ENCODE peak calls at places on chromosomes 11 and 22, in four cellular contexts. W is CD8-positive, alpha-beta memory T cell; E is OCI-LY7; J is left lung. Q is an unnamed sample. For H3K36me3 and H3K4me1, the result is how much of the 10 kb centered on the place peaks cover.

GRCh38 chr22:19959587-19960490 is 18.2 kb upstream of the TXNRD2 start:
- DNase-seq in W (no peak), E (no peak), J (no peak), Q (peak)

GRCh38 chr11:119625206-119625988 is 103.6 kb downstream of the NECTIN1 start:
- DNase-seq in W (no peak), E (no peak), J (no peak), Q (no peak)

GRCh38 chr11:7072401-7073028 is 16.3 kb upstream of the RBMXL2 start:
- DNase-seq in W (no peak), E (no peak), J (no peak), Q (no peak)

GRCh38 chr11:111514216-111515031 is at the start of gene HOATZ:
- DNase-seq in W (no peak), E (no peak), J (no peak), Q (no peak)

GRCh38 chr11:19240420-19241259 is at the start of gene E2F8:
- DNase-seq in W (peak), E (peak), J (peak), Q (peak)

GRCh38 chr22:17910561-17911311 is 113.6 kb downstream of the MICAL3 start:
- DNase-seq in W (no peak), E (no peak), J (peak), Q (peak)

GRCh38 chr11:37597776-37598175 is 999.7 kb upstream of the RAG2 start:
- DNase-seq in W (no peak), E (no peak), J (no peak), Q (no peak)

GRCh38 chr22:19522190-19522880 is 1.9 kb downstream of the CLDN5 start:
- DNase-seq in W (no peak), E (no peak), J (no peak), Q (no peak)

GRCh38 chr11:80083561-80083960 is 642.7 kb upstream of the TENM4 start:
- DNase-seq in W (no peak), E (no peak), J (no peak), Q (no peak)

GRCh38 chr11:61541568-61541967 is 33.0 kb downstream of the LRRC10B start:
- DNase-seq in W (no peak), E (peak), J (no peak), Q (no peak)

GRCh38 chr11:116051494-116051893 is 547.3 kb upstream of the CADM1 start:
- DNase-seq in W (no peak), E (no peak), J (no peak), Q (no peak)

GRCh38 chr11:70405679-70406395 is 7.5 kb downstream of the CTTN start:
- DNase-seq in W (no peak), E (no peak), J (no peak), Q (no peak)

GRCh38 chr22:38607680-38608079 is 37.7 kb upstream of the DMC1 start:
- DNase-seq in W (no peak), E (no peak), J (no peak), Q (no peak)

GRCh38 chr22:37484115-37485005 is 1.8 kb downstream of the MFNG start:
- DNase-seq in W (peak), E (peak), J (peak), Q (peak)

GRCh38 chr11:131242616-131243015 is 127.8 kb upstream of the NTM start:
- DNase-seq in W (no peak), E (no peak), J (no peak), Q (no peak)

GRCh38 chr11:108536783-108537182 is 38.6 kb upstream of the POGLUT3 start:
- DNase-seq in W (no peak), E (no peak), J (no peak), Q (no peak)

GRCh38 chr11:30855383-30856006 is 269.3 kb upstream of the MPPED2 start:
- DNase-seq in W (no peak), E (peak), J (no peak), Q (no peak)

GRCh38 chr11:30852091-30852490 is 265.9 kb upstream of the MPPED2 start:
- DNase-seq in W (no peak), E (no peak), J (no peak), Q (no peak)

GRCh38 chr11:30852645-30853044 is 266.5 kb upstream of the MPPED2 start:
- DNase-seq in W (no peak), E (no peak), J (no peak), Q (no peak)

GRCh38 chr11:30853470-30853869 is 267.3 kb upstream of the MPPED2 start:
- DNase-seq in W (no peak), E (no peak), J (no peak), Q (no peak)
- H3K36me3 ChIP-seq in W (under half), E (under half), J (under half), Q (under half)

GRCh38 chr11:1570531-1570895 is 1.6 kb downstream of the DUSP8 start:
- DNase-seq in W (no peak), E (no peak), J (peak), Q (no peak)
- H3K27ac ChIP-seq in W (no peak), E (no peak), J (no peak), Q (no peak)

GRCh38 chr11:8311366-8311765 is 47.7 kb upstream of the LMO1 start:
- DNase-seq in W (no peak), E (no peak), J (peak), Q (no peak)

GRCh38 chr11:8315463-8315862 is 51.8 kb upstream of the LMO1 start:
- DNase-seq in W (no peak), E (no peak), J (peak), Q (no peak)

GRCh38 chr11:8312966-8313365 is 49.3 kb upstream of the LMO1 start:
- DNase-seq in W (no peak), E (no peak), J (peak), Q (peak)

GRCh38 chr11:8310743-8311298 is 47.1 kb upstream of the LMO1 start:
- DNase-seq in W (no peak), E (no peak), J (peak), Q (peak)

DNA sequence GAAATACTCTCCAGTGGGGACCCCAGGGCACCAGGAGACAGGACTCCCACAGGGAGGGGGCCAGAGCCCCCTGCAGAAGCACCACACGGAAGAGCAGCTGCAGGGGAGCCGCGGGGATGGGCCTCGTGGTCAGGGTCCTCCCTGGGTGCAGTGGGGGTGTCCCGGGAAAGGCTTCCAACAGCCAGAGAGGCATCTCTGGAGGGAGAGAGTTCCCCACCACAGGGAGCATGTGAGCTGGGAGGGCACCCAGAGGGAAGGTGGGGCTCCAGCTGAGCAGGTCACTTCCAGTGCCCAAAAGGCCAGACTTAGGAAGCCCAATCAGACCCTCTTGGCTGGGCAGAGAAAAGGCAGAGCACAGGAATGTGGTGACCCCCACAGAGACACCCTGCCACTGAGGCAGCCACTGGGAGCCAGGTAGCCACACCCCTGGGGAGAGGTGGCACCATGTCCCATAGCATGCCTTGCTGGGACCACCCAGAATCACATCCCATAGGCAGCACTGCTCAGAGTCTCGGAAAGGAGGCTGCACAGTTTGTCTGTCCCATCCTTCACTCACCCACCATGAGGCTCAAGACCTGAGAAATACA is 49.9 kb upstream of the LMO1 start:
- DNase-seq in W (no peak), E (no peak), J (peak), Q (no peak)
- H3K4me1 ChIP-seq in W (under half), E (under half), J (under half), Q (under half)

GRCh38 chr11:126262216-126262615 is 6.5 kb downstream of the SRPRA start:
- DNase-seq in W (no peak), E (no peak), J (no peak), Q (no peak)

GRCh38 chr11:126265801-126266200 is 2.9 kb downstream of the SRPRA start:
- DNase-seq in W (no peak), E (no peak), J (no peak), Q (no peak)

GRCh38 chr11:126268361-126268707 is 361 bp downstream of the SRPRA start:
- DNase-seq in W (no peak), E (peak), J (no peak), Q (no peak)

GRCh38 chr11:126267650-126268049 is 1.0 kb downstream of the SRPRA start:
- DNase-seq in W (no peak), E (no peak), J (no peak), Q (no peak)

GRCh38 chr11:126263489-126263888 is 5.2 kb downstream of the SRPRA start:
- DNase-seq in W (no peak), E (no peak), J (no peak), Q (no peak)
- H3K36me3 ChIP-seq in W (half or more), E (half or more), J (half or more), Q (under half)